ENCODE peak calls at places on chromosomes 6 and 20, in five cellular contexts. K is lower leg skin; Q is LoVo; Z is foreskin fibroblast; Y is activated naive CD8-positive, alpha-beta T cell treated with anti-CD3 and anti-CD28 coated beads for 36 hours. D is an unnamed sample.

GRCh38 chr20:64158346-64159285 is 5.6 kb upstream of the MYT1 start:
- DNase-seq in K (no peak), Q (no peak), Z (no peak), Y (no peak), D (no peak)

GRCh38 chr6:84243240-84243639 is 15.8 kb upstream of the CEP162 start:
- DNase-seq in K (no peak), Q (no peak), Z (no peak), Y (no peak), D (no peak)

GRCh38 chr6:168139121-168139520 is 60.1 kb upstream of the FRMD1 start:
- DNase-seq in K (no peak), Q (no peak), Z (no peak), Y (no peak), D (no peak)

GRCh38 chr6:136087986-136088385 is 162.1 kb downstream of the MTFR2 start:
- DNase-seq in K (no peak), Q (no peak), Z (no peak), Y (no peak), D (no peak)

GRCh38 chr6:153130515-153131036 is 506 bp downstream of the RGS17 start:
- DNase-seq in K (no peak), Q (no peak), Z (no peak), Y (no peak), D (no peak)

GRCh38 chr6:91198588-91199255 is 611.9 kb upstream of the MAP3K7 start:
- DNase-seq in K (no peak), Q (no peak), Z (no peak), Y (no peak), D (no peak)

GRCh38 chr6:142378138-142378875 is 76.5 kb downstream of the ADGRG6 start:
- DNase-seq in K (no peak), Q (peak), Z (no peak), Y (no peak), D (no peak)

GRCh38 chr20:62831854-62832211 is 15.0 kb downstream of the COL9A3 start:
- DNase-seq in K (no peak), Q (no peak), Z (no peak), Y (no peak), D (no peak)

GRCh38 chr6:40476673-40477072 is 110.5 kb downstream of the LRFN2 start:
- DNase-seq in K (no peak), Q (no peak), Z (no peak), Y (no peak), D (no peak)

GRCh38 chr6:87756858-87757257 is 54.8 kb upstream of the AKIRIN2 start:
- DNase-seq in K (no peak), Q (no peak), Z (peak), Y (peak), D (no peak)

GRCh38 chr20:219290-220115 is 7.6 kb upstream of the DEFB129 start:
- DNase-seq in K (no peak), Q (no peak), Z (no peak), Y (no peak), D (no peak)

GRCh38 chr6:6808343-6808742 is 219.8 kb downstream of the LY86 start:
- DNase-seq in K (peak), Q (no peak), Z (no peak), Y (no peak), D (no peak)